ENCODE peak calls at places on chromosomes 3 and 15, in eight cellular contexts. One of them, this sample, is unnamed.

GRCh38 chr15:41816788-41817187 is 11.1 kb upstream of the JMJD7 start:
- DNase-seq in neural progenitor cell: no peak
- DNase-seq in occipital lobe: no peak
- DNase-seq in mucosa of descending colon: no peak
- DNase-seq in HTR-8/SVneo: no peak
- DNase-seq in heart left ventricle: no peak
- DNase-seq in stimulated activated CD4-positive, alpha-beta T cell treated with anti-CD3 and anti-CD28 coated beads, Interleukin-15, amount 100 ng/mL, for 1 hour: no peak
- DNase-seq in EL: no peak
- DNase-seq in this sample: no peak

GRCh38 chr15:88835119-88835518 is 31.9 kb downstream of the ACAN start:
- DNase-seq in neural progenitor cell: no peak
- DNase-seq in occipital lobe: no peak
- DNase-seq in mucosa of descending colon: no peak
- DNase-seq in HTR-8/SVneo: no peak
- DNase-seq in heart left ventricle: no peak
- DNase-seq in stimulated activated CD4-positive, alpha-beta T cell treated with anti-CD3 and anti-CD28 coated beads, Interleukin-15, amount 100 ng/mL, for 1 hour: no peak
- DNase-seq in EL: no peak
- DNase-seq in this sample: no peak

GRCh38 chr3:31581660-31582059 is 48.9 kb downstream of the STT3B start:
- DNase-seq in neural progenitor cell: no peak
- DNase-seq in occipital lobe: no peak
- DNase-seq in mucosa of descending colon: no peak
- DNase-seq in HTR-8/SVneo: no peak
- DNase-seq in heart left ventricle: no peak
- DNase-seq in stimulated activated CD4-positive, alpha-beta T cell treated with anti-CD3 and anti-CD28 coated beads, Interleukin-15, amount 100 ng/mL, for 1 hour: no peak
- DNase-seq in EL: no peak
- DNase-seq in this sample: no peak

GRCh38 chr3:134326760-134327593 is 47.3 kb downstream of the AMOTL2 start:
- DNase-seq in neural progenitor cell: peak
- DNase-seq in occipital lobe: no peak
- DNase-seq in mucosa of descending colon: peak
- DNase-seq in HTR-8/SVneo: peak
- DNase-seq in heart left ventricle: peak
- DNase-seq in stimulated activated CD4-positive, alpha-beta T cell treated with anti-CD3 and anti-CD28 coated beads, Interleukin-15, amount 100 ng/mL, for 1 hour: no peak
- DNase-seq in EL: peak
- DNase-seq in this sample: no peak

GRCh38 chr3:126714296-126714900 is 10.4 kb downstream of the CHCHD6 start:
- DNase-seq in neural progenitor cell: no peak
- DNase-seq in occipital lobe: no peak
- DNase-seq in mucosa of descending colon: no peak
- DNase-seq in HTR-8/SVneo: no peak
- DNase-seq in heart left ventricle: no peak
- DNase-seq in stimulated activated CD4-positive, alpha-beta T cell treated with anti-CD3 and anti-CD28 coated beads, Interleukin-15, amount 100 ng/mL, for 1 hour: no peak
- DNase-seq in EL: no peak
- DNase-seq in this sample: no peak

GRCh38 chr15:88764448-88764847 is 38.8 kb upstream of the ACAN start:
- DNase-seq in neural progenitor cell: no peak
- DNase-seq in occipital lobe: no peak
- DNase-seq in mucosa of descending colon: no peak
- DNase-seq in HTR-8/SVneo: no peak
- DNase-seq in heart left ventricle: no peak
- DNase-seq in stimulated activated CD4-positive, alpha-beta T cell treated with anti-CD3 and anti-CD28 coated beads, Interleukin-15, amount 100 ng/mL, for 1 hour: no peak
- DNase-seq in EL: no peak
- DNase-seq in this sample: no peak

GRCh38 chr3:20574746-20575145 is 388.7 kb upstream of the SGO1 start:
- DNase-seq in neural progenitor cell: no peak
- DNase-seq in occipital lobe: no peak
- DNase-seq in mucosa of descending colon: no peak
- DNase-seq in HTR-8/SVneo: peak
- DNase-seq in heart left ventricle: no peak
- DNase-seq in stimulated activated CD4-positive, alpha-beta T cell treated with anti-CD3 and anti-CD28 coated beads, Interleukin-15, amount 100 ng/mL, for 1 hour: no peak
- DNase-seq in EL: peak
- DNase-seq in this sample: no peak

GRCh38 chr15:52290329-52290728 is 5.3 kb downstream of the MYO5C start:
- DNase-seq in neural progenitor cell: no peak
- DNase-seq in occipital lobe: no peak
- DNase-seq in mucosa of descending colon: no peak
- DNase-seq in HTR-8/SVneo: no peak
- DNase-seq in heart left ventricle: no peak
- DNase-seq in stimulated activated CD4-positive, alpha-beta T cell treated with anti-CD3 and anti-CD28 coated beads, Interleukin-15, amount 100 ng/mL, for 1 hour: no peak
- DNase-seq in EL: no peak
- DNase-seq in this sample: no peak

GRCh38 chr3:56962200-56962599 is 98.3 kb upstream of the SPATA12 start:
- DNase-seq in neural progenitor cell: no peak
- DNase-seq in occipital lobe: no peak
- DNase-seq in mucosa of descending colon: no peak
- DNase-seq in HTR-8/SVneo: no peak
- DNase-seq in heart left ventricle: no peak
- DNase-seq in stimulated activated CD4-positive, alpha-beta T cell treated with anti-CD3 and anti-CD28 coated beads, Interleukin-15, amount 100 ng/mL, for 1 hour: no peak
- DNase-seq in EL: no peak
- DNase-seq in this sample: no peak

GRCh38 chr3:71294919-71295318 is 288.6 kb downstream of the FOXP1 start:
- DNase-seq in neural progenitor cell: no peak
- DNase-seq in occipital lobe: no peak
- DNase-seq in mucosa of descending colon: no peak
- DNase-seq in HTR-8/SVneo: no peak
- DNase-seq in heart left ventricle: no peak
- DNase-seq in stimulated activated CD4-positive, alpha-beta T cell treated with anti-CD3 and anti-CD28 coated beads, Interleukin-15, amount 100 ng/mL, for 1 hour: no peak
- DNase-seq in EL: no peak
- DNase-seq in this sample: no peak

GRCh38 chr3:14428087-14429067 is 26.0 kb downstream of the SLC6A6 start:
- DNase-seq in neural progenitor cell: no peak
- DNase-seq in occipital lobe: no peak
- DNase-seq in mucosa of descending colon: peak
- DNase-seq in HTR-8/SVneo: no peak
- DNase-seq in heart left ventricle: no peak
- DNase-seq in stimulated activated CD4-positive, alpha-beta T cell treated with anti-CD3 and anti-CD28 coated beads, Interleukin-15, amount 100 ng/mL, for 1 hour: peak
- DNase-seq in EL: no peak
- DNase-seq in this sample: no peak

GRCh38 chr15:66233487-66234415 is 19.8 kb downstream of the MEGF11 start:
- DNase-seq in neural progenitor cell: peak
- DNase-seq in occipital lobe: no peak
- DNase-seq in mucosa of descending colon: no peak
- DNase-seq in HTR-8/SVneo: no peak
- DNase-seq in heart left ventricle: no peak
- DNase-seq in stimulated activated CD4-positive, alpha-beta T cell treated with anti-CD3 and anti-CD28 coated beads, Interleukin-15, amount 100 ng/mL, for 1 hour: no peak
- DNase-seq in EL: peak
- DNase-seq in this sample: no peak

GRCh38 chr3:5498981-5499380 is 311.5 kb downstream of the EDEM1 start:
- DNase-seq in neural progenitor cell: no peak
- DNase-seq in occipital lobe: no peak
- DNase-seq in mucosa of descending colon: no peak
- DNase-seq in HTR-8/SVneo: no peak
- DNase-seq in heart left ventricle: no peak
- DNase-seq in stimulated activated CD4-positive, alpha-beta T cell treated with anti-CD3 and anti-CD28 coated beads, Interleukin-15, amount 100 ng/mL, for 1 hour: no peak
- DNase-seq in EL: no peak
- DNase-seq in this sample: no peak

GRCh38 chr15:29170496-29170895 is 99.1 kb downstream of the NSMCE3 start:
- DNase-seq in neural progenitor cell: no peak
- DNase-seq in occipital lobe: no peak
- DNase-seq in mucosa of descending colon: no peak
- DNase-seq in HTR-8/SVneo: no peak
- DNase-seq in heart left ventricle: no peak
- DNase-seq in stimulated activated CD4-positive, alpha-beta T cell treated with anti-CD3 and anti-CD28 coated beads, Interleukin-15, amount 100 ng/mL, for 1 hour: no peak
- DNase-seq in EL: no peak
- DNase-seq in this sample: no peak

GRCh38 chr3:42079701-42080323 is 11.3 kb upstream of the TRAK1 start:
- DNase-seq in neural progenitor cell: no peak
- DNase-seq in occipital lobe: no peak
- DNase-seq in mucosa of descending colon: no peak
- DNase-seq in HTR-8/SVneo: no peak
- DNase-seq in heart left ventricle: no peak
- DNase-seq in stimulated activated CD4-positive, alpha-beta T cell treated with anti-CD3 and anti-CD28 coated beads, Interleukin-15, amount 100 ng/mL, for 1 hour: no peak
- DNase-seq in EL: no peak
- DNase-seq in this sample: no peak

GRCh38 chr3:65890328-65890727 is 148.4 kb downstream of the MAGI1 start:
- DNase-seq in neural progenitor cell: no peak
- DNase-seq in occipital lobe: no peak
- DNase-seq in mucosa of descending colon: no peak
- DNase-seq in HTR-8/SVneo: no peak
- DNase-seq in heart left ventricle: no peak
- DNase-seq in stimulated activated CD4-positive, alpha-beta T cell treated with anti-CD3 and anti-CD28 coated beads, Interleukin-15, amount 100 ng/mL, for 1 hour: no peak
- DNase-seq in EL: no peak
- DNase-seq in this sample: no peak

GRCh38 chr3:187367561-187368103 is 553 bp upstream of the RTP4 start:
- DNase-seq in neural progenitor cell: no peak
- DNase-seq in occipital lobe: no peak
- DNase-seq in mucosa of descending colon: peak
- DNase-seq in HTR-8/SVneo: no peak
- DNase-seq in heart left ventricle: no peak
- DNase-seq in stimulated activated CD4-positive, alpha-beta T cell treated with anti-CD3 and anti-CD28 coated beads, Interleukin-15, amount 100 ng/mL, for 1 hour: no peak
- DNase-seq in EL: no peak
- DNase-seq in this sample: no peak

GRCh38 chr15:58308742-58309355 is 122.9 kb upstream of the LIPC start:
- DNase-seq in neural progenitor cell: peak
- DNase-seq in occipital lobe: no peak
- DNase-seq in mucosa of descending colon: no peak
- DNase-seq in HTR-8/SVneo: no peak
- DNase-seq in heart left ventricle: no peak
- DNase-seq in stimulated activated CD4-positive, alpha-beta T cell treated with anti-CD3 and anti-CD28 coated beads, Interleukin-15, amount 100 ng/mL, for 1 hour: no peak
- DNase-seq in EL: no peak
- DNase-seq in this sample: no peak

GRCh38 chr3:126551066-126551838 is 7.5 kb downstream of the C3orf22 start:
- DNase-seq in neural progenitor cell: no peak
- DNase-seq in occipital lobe: no peak
- DNase-seq in mucosa of descending colon: no peak
- DNase-seq in HTR-8/SVneo: no peak
- DNase-seq in heart left ventricle: peak
- DNase-seq in stimulated activated CD4-positive, alpha-beta T cell treated with anti-CD3 and anti-CD28 coated beads, Interleukin-15, amount 100 ng/mL, for 1 hour: no peak
- DNase-seq in EL: no peak
- DNase-seq in this sample: no peak

This sample was measured in NK-92 treated with Interleukin-12 subunit alpha and Interleukin-12 subunit beta, amount 100 ng/mL, for 24 hours.